ENCODE peak calls at places on chromosomes 13 and 19, in nine cellular contexts. W, U, Y, M, H, A, D, L and B are unnamed samples.

GRCh38 chr19:47004012-47004465 is 15.6 kb upstream of the NPAS1 start:
- ATAC-seq in W (no peak), U (no peak), Y (no peak), M (no peak), H (no peak), A (no peak), D (peak), L (peak), B (no peak)

GRCh38 chr19:57068326-57068725 is 51.5 kb upstream of the USP29 start:
- ATAC-seq in W (no peak), U (no peak), Y (no peak), M (no peak), H (no peak), A (no peak), D (no peak), L (no peak), B (no peak)

GRCh38 chr19:10006335-10006708 is 4.0 kb downstream of the COL5A3 start:
- ATAC-seq in W (no peak), U (no peak), Y (no peak), M (no peak), H (no peak), A (peak), D (no peak), L (peak), B (peak)

GRCh38 chr19:17246681-17247425 is 1.1 kb upstream of the NR2F6 start:
- ATAC-seq in W (no peak), U (peak), Y (peak), M (peak), H (no peak), A (no peak), D (peak), L (peak), B (no peak)

GRCh38 chr13:101417043-101417406 is 717 bp upstream of the NALCN start:
- ATAC-seq in W (no peak), U (peak), Y (no peak), M (no peak), H (peak), A (no peak), D (peak), L (peak), B (no peak)

GRCh38 chr19:7063764-7064418 is 5.4 kb upstream of the MBD3L3 start:
- ATAC-seq in W (peak), U (peak), Y (no peak), M (no peak), H (no peak), A (no peak), D (no peak), L (no peak), B (peak)

GRCh38 chr19:55279376-55279772 is 536 bp downstream of the HSPBP1 start:
- ATAC-seq in W (no peak), U (no peak), Y (no peak), M (no peak), H (no peak), A (no peak), D (no peak), L (no peak), B (no peak)

GRCh38 chr13:43543331-43543730 is 243.4 kb downstream of the ENOX1 start:
- ATAC-seq in W (no peak), U (no peak), Y (no peak), M (no peak), H (peak), A (no peak), D (no peak), L (no peak), B (no peak)